ENCODE peak calls at places on chromosome 5, in nine cellular contexts. V, F, M, T, R, W, J, B and Z are unnamed samples.
A peak's percentile ranks its signal among the peaks of the same experiment; 100 is the strongest.

GRCh38 chr5:63401434-63402046 is 560.7 kb downstream of the HTR1A start:
- DNase-seq in J (no peak), R (peak; percentile 66), W (no peak), M (peak; percentile 44), T (peak; percentile 12), V (peak; percentile 20), F (peak; percentile 34), B (peak; percentile 57), Z (peak; percentile 7)

GRCh38 chr5:12242960-12243888 is 339.0 kb upstream of the CTNND2 start:
- DNase-seq in R (no peak), T (no peak), J (no peak), M (no peak), F (no peak), W (no peak), V (no peak), B (no peak), Z (no peak)

GRCh38 chr5:86917117-86917579 is 299.4 kb downstream of the COX7C start:
- DNase-seq in V (no peak), B (peak; percentile 49), J (no peak), R (no peak), W (no peak), T (peak; percentile 26), M (peak; percentile 26), F (no peak), Z (no peak)

GRCh38 chr5:84255318-84255717 is 129.4 kb downstream of the EDIL3 start:
- DNase-seq in B (peak; percentile 64), R (no peak), V (no peak), T (no peak), M (peak; percentile 31), J (no peak), F (no peak), W (no peak), Z (no peak)

GRCh38 chr5:14086261-14086660 is 56.9 kb upstream of the TRIO start:
- DNase-seq in V (no peak), J (no peak), W (no peak), B (peak; percentile 27), M (no peak), F (no peak), R (no peak), T (no peak), Z (no peak)

GRCh38 chr5:143244000-143244736 is 159.3 kb downstream of the NR3C1 start:
- DNase-seq in W (peak; percentile 2), M (peak; percentile 60), F (peak; percentile 46), V (peak; percentile 75), J (no peak), R (no peak), B (peak; percentile 96), T (peak; percentile 94), Z (no peak)

GRCh38 chr5:36417221-36417620 is 115.5 kb upstream of the RANBP3L start:
- DNase-seq in F (no peak), R (no peak), M (no peak), J (no peak), V (no peak), T (no peak), W (no peak), B (no peak), Z (no peak)

GRCh38 chr5:135173662-135174290 is 139.7 kb upstream of the PITX1 start:
- DNase-seq in T (no peak), V (no peak), R (no peak), F (no peak), B (no peak), W (no peak), M (no peak), J (no peak), Z (no peak)

GRCh38 chr5:142922223-142922952 is 152.2 kb downstream of the ARHGAP26 start:
- DNase-seq in W (no peak), V (no peak), F (no peak), R (no peak), M (peak; percentile 90), J (no peak), B (peak; percentile 72), T (no peak), Z (peak; percentile 62)

GRCh38 chr5:54909911-54910870 is 75.2 kb downstream of the ESM1 start:
- DNase-seq in V (no peak), B (peak; percentile 52), F (no peak), M (peak; percentile 94), J (no peak), W (no peak), T (peak; percentile 27), R (no peak), Z (no peak)

GRCh38 chr5:65769539-65769938 is 47.5 kb downstream of the NLN start:
- DNase-seq in J (no peak), B (peak; percentile 45), W (no peak), M (peak; percentile 74), R (no peak), F (no peak), T (peak; percentile 92), V (no peak), Z (no peak)

GRCh38 chr5:103589416-103590175 is 27.0 kb upstream of the NUDT12 start:
- DNase-seq in T (no peak), J (no peak), F (no peak), W (no peak), R (no peak), B (peak; percentile 14), M (no peak), V (no peak), Z (no peak)

GRCh38 chr5:142322747-142323479 is 1.9 kb downstream of the SPRY4 start:
- DNase-seq in R (no peak), M (peak; percentile 9), V (no peak), W (no peak), J (no peak), F (no peak), B (peak; percentile 80), T (no peak), Z (no peak)

GRCh38 chr5:150438873-150439546 is 10.5 kb downstream of the RPS14 start:
- DNase-seq in B (peak; percentile 38), M (no peak), J (no peak), W (no peak), R (no peak), F (no peak), T (no peak), V (no peak), Z (no peak)

GRCh38 chr5:133907075-133907474 is 61.4 kb downstream of the C5orf15 start:
- DNase-seq in V (peak; percentile 29), W (no peak), M (no peak), J (no peak), R (no peak), B (no peak), T (no peak), F (no peak), Z (no peak)

GRCh38 chr5:133904641-133905040 is 63.8 kb downstream of the C5orf15 start:
- DNase-seq in F (no peak), B (no peak), M (no peak), V (no peak), J (no peak), R (no peak), T (no peak), W (no peak), Z (no peak)

GRCh38 chr5:133905494-133905893 is 62.9 kb downstream of the C5orf15 start:
- DNase-seq in M (no peak), R (no peak), W (no peak), V (no peak), T (no peak), F (no peak), J (no peak), B (no peak), Z (no peak)

GRCh38 chr5:133909584-133909983 is 58.8 kb downstream of the C5orf15 start:
- DNase-seq in V (no peak), J (no peak), F (no peak), B (no peak), M (no peak), R (no peak), T (no peak), W (no peak), Z (no peak)

DNA sequence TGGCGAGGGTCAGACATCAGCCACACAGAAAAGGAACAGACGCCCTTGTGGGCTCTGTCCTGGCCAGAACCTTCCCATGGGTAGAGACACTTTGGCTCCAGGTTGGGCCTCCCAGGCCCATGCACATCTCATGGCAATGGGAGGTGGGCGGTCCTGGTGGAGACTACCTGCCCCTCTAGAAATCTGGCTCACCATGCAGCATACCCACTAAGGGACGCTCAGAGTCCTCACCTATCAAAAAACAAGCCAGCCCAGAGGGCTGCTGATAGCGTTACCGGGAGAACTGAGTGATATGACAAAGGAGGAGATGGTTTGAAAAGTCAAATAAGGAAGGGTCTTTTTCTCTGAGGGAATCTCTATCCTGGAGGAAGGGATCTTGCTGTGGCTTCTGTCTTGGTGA is 62.1 kb downstream of the C5orf15 start:
- DNase-seq in J (no peak), T (no peak), W (no peak), R (no peak), B (no peak), V (no peak), F (no peak), M (no peak), Z (no peak)
- TF ChIP-seq CTCF in J (no peak), T (no peak), W (no peak), R (no peak), B (no peak), V (no peak), F (no peak), M (no peak), Z (no peak)

GRCh38 chr5:110663525-110663924 is 62.9 kb downstream of the TMEM232 start:
- DNase-seq in W (no peak), M (no peak), B (no peak), J (no peak), V (no peak), T (no peak), R (no peak), F (no peak), Z (no peak)

GRCh38 chr5:110665184-110665726 is 61.2 kb downstream of the TMEM232 start:
- DNase-seq in F (no peak), J (no peak), W (no peak), B (no peak), V (no peak), R (no peak), T (no peak), M (no peak), Z (no peak)
- TF ChIP-seq CTCF in F (no peak), J (no peak), W (no peak), B (no peak), V (no peak), R (no peak), T (no peak), M (no peak), Z (no peak)

DNA sequence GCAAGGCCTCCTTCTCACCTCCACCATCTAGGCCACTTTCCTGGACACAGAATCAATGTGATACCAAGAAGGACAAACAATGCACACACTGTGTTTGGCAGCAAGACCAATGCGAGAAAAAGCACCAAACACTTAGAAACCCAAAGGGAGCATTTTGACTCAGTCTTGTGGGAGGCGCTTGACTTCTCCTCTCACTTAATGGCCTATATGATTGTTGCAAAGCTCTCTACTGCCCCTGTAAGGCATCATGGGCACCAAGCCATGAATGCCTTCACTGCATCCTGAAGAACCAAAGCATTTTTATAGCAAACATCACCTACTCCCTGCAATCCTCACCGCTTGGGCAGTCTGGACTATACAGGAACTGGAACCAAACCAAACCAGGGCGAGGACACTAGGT is 57.5 kb downstream of the CDH6 start:
- DNase-seq in R (no peak), F (no peak), B (no peak), M (no peak), W (no peak), T (no peak), J (no peak), V (no peak), Z (no peak)
- TF ChIP-seq CTCF in R (no peak), F (no peak), B (no peak), M (no peak), W (no peak), T (no peak), J (no peak), V (no peak), Z (no peak)

DNA sequence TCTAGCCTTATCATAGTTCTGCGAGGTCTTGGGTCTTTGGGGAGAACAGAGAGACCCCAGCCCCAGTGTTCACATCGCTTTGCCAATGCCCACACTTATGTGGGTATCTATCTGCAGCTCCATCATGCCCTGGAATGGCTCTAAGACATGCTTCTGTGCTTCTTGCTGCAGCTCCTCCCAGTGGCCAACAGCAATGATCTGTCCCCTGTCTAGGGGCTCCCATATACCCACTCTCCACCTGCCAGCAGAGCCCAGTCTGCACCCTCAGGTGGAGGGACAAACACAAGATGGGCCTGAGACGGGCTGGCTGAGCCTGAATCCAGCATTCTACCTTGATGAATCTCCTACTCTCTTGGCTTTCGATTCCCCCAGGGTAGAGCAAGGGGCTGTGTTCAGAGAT is 14.6 kb upstream of the DAP start:
- DNase-seq in T (no peak), B (no peak), M (no peak), W (no peak), V (no peak), J (no peak), F (no peak), R (no peak), Z (no peak)
- TF ChIP-seq CTCF in T (no peak), B (no peak), M (peak; percentile 4), W (no peak), V (no peak), J (no peak), F (no peak), R (no peak), Z (no peak)